ENCODE peak calls at places on chromosome X, in eight cellular contexts. One of them, this sample, is unnamed.

GRCh38 chrX:125998432-125998831 is 167.7 kb downstream of the DCAF12L2 start:
- DNase-seq in aorta: no peak
- DNase-seq in tibial nerve: no peak
- DNase-seq in heart right ventricle: no peak
- DNase-seq in endodermal cell: no peak
- DNase-seq in CD8-positive, alpha-beta T cell: no peak
- DNase-seq in suprapubic skin: no peak
- DNase-seq in CD4-positive, CD25-positive, alpha-beta regulatory T cell: peak
- DNase-seq in this sample: no peak

GRCh38 chrX:140157611-140158010 is 192.3 kb upstream of the CXorf66 start:
- DNase-seq in suprapubic skin: no peak
- DNase-seq in CD4-positive, CD25-positive, alpha-beta regulatory T cell: no peak
- DNase-seq in CD8-positive, alpha-beta T cell: no peak
- DNase-seq in aorta: no peak
- DNase-seq in tibial nerve: no peak
- DNase-seq in heart right ventricle: no peak
- DNase-seq in endodermal cell: no peak
- DNase-seq in this sample: no peak

GRCh38 chrX:128007882-128008281 is 44.3 kb downstream of the ACTRT1 start:
- DNase-seq in heart right ventricle: no peak
- DNase-seq in CD4-positive, CD25-positive, alpha-beta regulatory T cell: no peak
- DNase-seq in endodermal cell: no peak
- DNase-seq in tibial nerve: no peak
- DNase-seq in CD8-positive, alpha-beta T cell: no peak
- DNase-seq in aorta: no peak
- DNase-seq in suprapubic skin: no peak
- DNase-seq in this sample: no peak

GRCh38 chrX:20515841-20516461 is 249.2 kb upstream of the RPS6KA3 start:
- DNase-seq in heart right ventricle: no peak
- DNase-seq in suprapubic skin: no peak
- DNase-seq in tibial nerve: no peak
- DNase-seq in CD4-positive, CD25-positive, alpha-beta regulatory T cell: peak
- DNase-seq in aorta: no peak
- DNase-seq in endodermal cell: no peak
- DNase-seq in CD8-positive, alpha-beta T cell: no peak
- DNase-seq in this sample: no peak

GRCh38 chrX:8673211-8673610 is 58.7 kb downstream of the ANOS1 start:
- DNase-seq in endodermal cell: no peak
- DNase-seq in CD8-positive, alpha-beta T cell: no peak
- DNase-seq in aorta: no peak
- DNase-seq in CD4-positive, CD25-positive, alpha-beta regulatory T cell: no peak
- DNase-seq in suprapubic skin: no peak
- DNase-seq in tibial nerve: no peak
- DNase-seq in heart right ventricle: no peak
- DNase-seq in this sample: no peak

GRCh38 chrX:102746134-102746584 is 25.6 kb downstream of the GPRASP3 start:
- DNase-seq in CD8-positive, alpha-beta T cell: no peak
- DNase-seq in heart right ventricle: peak
- DNase-seq in tibial nerve: no peak
- DNase-seq in CD4-positive, CD25-positive, alpha-beta regulatory T cell: no peak
- DNase-seq in aorta: peak
- DNase-seq in endodermal cell: peak
- DNase-seq in suprapubic skin: peak
- DNase-seq in this sample: no peak

GRCh38 chrX:151098996-151099395 is 77.4 kb upstream of the GPR50 start:
- DNase-seq in CD8-positive, alpha-beta T cell: no peak
- DNase-seq in heart right ventricle: no peak
- DNase-seq in aorta: no peak
- DNase-seq in tibial nerve: no peak
- DNase-seq in suprapubic skin: no peak
- DNase-seq in CD4-positive, CD25-positive, alpha-beta regulatory T cell: no peak
- DNase-seq in endodermal cell: no peak
- DNase-seq in this sample: no peak

GRCh38 chrX:74449322-74449936 is 28.1 kb downstream of the SLC16A2 start:
- DNase-seq in aorta: no peak
- DNase-seq in CD4-positive, CD25-positive, alpha-beta regulatory T cell: no peak
- DNase-seq in endodermal cell: no peak
- DNase-seq in tibial nerve: no peak
- DNase-seq in CD8-positive, alpha-beta T cell: no peak
- DNase-seq in heart right ventricle: no peak
- DNase-seq in suprapubic skin: no peak
- DNase-seq in this sample: no peak

GRCh38 chrX:12814434-12814833 is 23.2 kb downstream of the PRPS2 start:
- DNase-seq in endodermal cell: peak
- DNase-seq in aorta: no peak
- DNase-seq in suprapubic skin: no peak
- DNase-seq in tibial nerve: peak
- DNase-seq in CD8-positive, alpha-beta T cell: peak
- DNase-seq in CD4-positive, CD25-positive, alpha-beta regulatory T cell: peak
- DNase-seq in heart right ventricle: peak
- DNase-seq in this sample: no peak

GRCh38 chrX:87517571-87518141 is at the start of gene KLHL4:
- DNase-seq in aorta: no peak
- DNase-seq in suprapubic skin: no peak
- DNase-seq in heart right ventricle: peak
- DNase-seq in CD4-positive, CD25-positive, alpha-beta regulatory T cell: no peak
- DNase-seq in CD8-positive, alpha-beta T cell: no peak
- DNase-seq in tibial nerve: no peak
- DNase-seq in endodermal cell: peak
- DNase-seq in this sample: no peak

GRCh38 chrX:124736553-124737240 is 390.3 kb downstream of the SH2D1A start:
- DNase-seq in endodermal cell: peak
- DNase-seq in CD8-positive, alpha-beta T cell: peak
- DNase-seq in suprapubic skin: no peak
- DNase-seq in CD4-positive, CD25-positive, alpha-beta regulatory T cell: peak
- DNase-seq in aorta: no peak
- DNase-seq in heart right ventricle: no peak
- DNase-seq in tibial nerve: no peak
- DNase-seq in this sample: no peak

GRCh38 chrX:13119386-13119785 is 75.0 kb upstream of the FAM9C start:
- DNase-seq in CD8-positive, alpha-beta T cell: no peak
- DNase-seq in endodermal cell: no peak
- DNase-seq in CD4-positive, CD25-positive, alpha-beta regulatory T cell: no peak
- DNase-seq in tibial nerve: no peak
- DNase-seq in suprapubic skin: no peak
- DNase-seq in heart right ventricle: no peak
- DNase-seq in aorta: no peak
- DNase-seq in this sample: no peak

GRCh38 chrX:103879339-103879738 is 47.3 kb upstream of the RAB9B start:
- DNase-seq in aorta: no peak
- DNase-seq in CD4-positive, CD25-positive, alpha-beta regulatory T cell: no peak
- DNase-seq in heart right ventricle: no peak
- DNase-seq in tibial nerve: no peak
- DNase-seq in endodermal cell: no peak
- DNase-seq in CD8-positive, alpha-beta T cell: no peak
- DNase-seq in suprapubic skin: no peak
- DNase-seq in this sample: no peak

GRCh38 chrX:37993857-37994619 is 12.3 kb upstream of the SYTL5 start:
- DNase-seq in endodermal cell: peak
- DNase-seq in tibial nerve: no peak
- DNase-seq in suprapubic skin: no peak
- DNase-seq in CD8-positive, alpha-beta T cell: no peak
- DNase-seq in heart right ventricle: no peak
- DNase-seq in aorta: no peak
- DNase-seq in CD4-positive, CD25-positive, alpha-beta regulatory T cell: peak
- DNase-seq in this sample: no peak

DNA sequence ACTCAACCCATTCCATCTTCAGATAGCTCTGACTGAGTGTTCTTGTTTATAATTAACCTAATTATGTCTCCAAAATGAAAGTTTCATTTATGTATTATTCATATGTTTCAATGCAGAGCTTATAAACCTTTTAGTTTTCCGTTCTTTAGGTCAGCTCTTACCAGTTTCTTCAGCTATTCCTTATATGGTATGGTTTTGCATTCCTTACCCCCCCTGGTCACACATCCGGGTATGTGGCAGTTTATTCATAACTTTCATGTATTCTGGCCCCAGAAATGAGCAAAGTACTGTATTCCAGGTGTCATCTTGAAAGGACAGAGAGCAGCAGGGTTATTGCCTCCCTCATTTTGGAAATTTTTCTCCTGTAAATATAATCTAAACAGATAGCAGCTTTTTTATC is 16.8 kb upstream of the IGSF1 start:
- DNase-seq in suprapubic skin: no peak
- DNase-seq in endodermal cell: no peak
- DNase-seq in CD8-positive, alpha-beta T cell: no peak
- DNase-seq in aorta: no peak
- DNase-seq in heart right ventricle: no peak
- DNase-seq in CD4-positive, CD25-positive, alpha-beta regulatory T cell: no peak
- DNase-seq in tibial nerve: no peak
- DNase-seq in this sample: no peak
- H3K27ac ChIP-seq in suprapubic skin: no peak
- H3K27ac ChIP-seq in endodermal cell: no peak
- H3K27ac ChIP-seq in CD8-positive, alpha-beta T cell: no peak
- H3K27ac ChIP-seq in aorta: no peak
- H3K27ac ChIP-seq in heart right ventricle: no peak
- H3K27ac ChIP-seq in CD4-positive, CD25-positive, alpha-beta regulatory T cell: no peak
- H3K27ac ChIP-seq in tibial nerve: no peak
- H3K27ac ChIP-seq in this sample: no peak

DNA sequence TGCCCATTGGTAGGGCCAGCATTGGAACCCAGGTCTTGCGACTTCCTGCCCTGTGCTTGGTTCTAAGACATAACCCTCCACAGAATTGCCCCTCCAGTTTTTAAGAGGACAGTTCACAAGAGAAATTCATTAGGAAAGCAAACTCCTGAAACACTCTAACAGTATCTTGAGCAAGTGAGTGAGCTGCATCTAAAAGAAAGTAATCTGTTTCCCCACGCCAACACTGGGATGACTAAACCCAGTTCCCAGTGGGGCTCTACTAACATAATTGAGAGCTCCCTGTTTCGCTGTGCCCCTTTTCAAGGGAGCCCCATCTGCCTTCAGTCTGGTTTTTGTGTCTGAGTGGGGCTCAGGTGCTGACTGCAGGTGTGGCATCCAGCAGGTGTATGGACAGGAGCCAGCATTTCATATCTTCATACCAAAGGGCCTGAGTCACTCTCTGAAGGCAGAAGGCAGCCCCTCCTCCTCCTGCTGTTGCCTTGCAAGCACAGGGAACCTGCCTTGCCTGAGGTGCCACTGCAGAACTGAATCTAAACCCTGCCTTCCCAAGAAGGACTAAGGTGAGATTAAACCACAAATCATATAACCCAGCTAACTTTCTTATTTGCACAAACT is 8.0 kb downstream of the AMOT start:
- DNase-seq in aorta: no peak
- DNase-seq in heart right ventricle: no peak
- DNase-seq in CD8-positive, alpha-beta T cell: no peak
- DNase-seq in tibial nerve: no peak
- DNase-seq in suprapubic skin: no peak
- DNase-seq in endodermal cell: peak
- DNase-seq in CD4-positive, CD25-positive, alpha-beta regulatory T cell: no peak
- DNase-seq in this sample: no peak
- H3K27ac ChIP-seq in aorta: no peak
- H3K27ac ChIP-seq in heart right ventricle: no peak
- H3K27ac ChIP-seq in CD8-positive, alpha-beta T cell: no peak
- H3K27ac ChIP-seq in tibial nerve: no peak
- H3K27ac ChIP-seq in suprapubic skin: no peak
- H3K27ac ChIP-seq in endodermal cell: no peak
- H3K27ac ChIP-seq in CD4-positive, CD25-positive, alpha-beta regulatory T cell: no peak
- H3K27ac ChIP-seq in this sample: no peak

DNA sequence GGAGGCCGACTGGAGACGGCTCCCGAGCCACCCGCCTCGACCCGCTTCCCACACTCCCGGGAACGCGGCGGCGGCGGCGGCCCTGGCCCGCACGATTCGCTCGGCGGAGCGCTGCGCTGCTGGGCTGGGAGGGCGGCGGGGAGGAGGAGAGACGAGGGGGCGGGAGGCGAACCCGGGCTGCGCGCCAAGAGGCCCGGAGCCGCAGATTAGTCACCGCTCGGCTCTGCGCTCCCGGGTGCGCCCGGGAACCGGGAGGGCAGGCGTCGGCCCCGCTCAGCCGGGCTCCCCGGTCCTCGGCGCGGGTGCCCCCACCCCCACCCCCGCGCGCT is 11.2 kb upstream of the BCOR start:
- DNase-seq in tibial nerve: peak
- DNase-seq in aorta: peak
- DNase-seq in CD8-positive, alpha-beta T cell: peak
- DNase-seq in CD4-positive, CD25-positive, alpha-beta regulatory T cell: peak
- DNase-seq in endodermal cell: peak
- DNase-seq in suprapubic skin: peak
- DNase-seq in heart right ventricle: peak
- DNase-seq in this sample: no peak
- H3K27ac ChIP-seq in tibial nerve: peak
- H3K27ac ChIP-seq in aorta: peak
- H3K27ac ChIP-seq in CD8-positive, alpha-beta T cell: no peak
- H3K27ac ChIP-seq in CD4-positive, CD25-positive, alpha-beta regulatory T cell: no peak
- H3K27ac ChIP-seq in endodermal cell: peak
- H3K27ac ChIP-seq in suprapubic skin: peak
- H3K27ac ChIP-seq in heart right ventricle: peak
- H3K27ac ChIP-seq in this sample: peak

GRCh38 chrX:11059923-11060322 is 51.2 kb upstream of the HCCS start:
- DNase-seq in CD8-positive, alpha-beta T cell: no peak
- DNase-seq in endodermal cell: no peak
- DNase-seq in heart right ventricle: no peak
- DNase-seq in tibial nerve: no peak
- DNase-seq in suprapubic skin: no peak
- DNase-seq in CD4-positive, CD25-positive, alpha-beta regulatory T cell: no peak
- DNase-seq in aorta: no peak
- DNase-seq in this sample: no peak

GRCh38 chrX:11064276-11064675 is 46.9 kb upstream of the HCCS start:
- DNase-seq in aorta: no peak
- DNase-seq in CD4-positive, CD25-positive, alpha-beta regulatory T cell: no peak
- DNase-seq in tibial nerve: no peak
- DNase-seq in heart right ventricle: no peak
- DNase-seq in endodermal cell: no peak
- DNase-seq in CD8-positive, alpha-beta T cell: no peak
- DNase-seq in suprapubic skin: no peak
- DNase-seq in this sample: no peak

GRCh38 chrX:11066812-11067211 is 44.3 kb upstream of the HCCS start:
- DNase-seq in suprapubic skin: no peak
- DNase-seq in aorta: no peak
- DNase-seq in endodermal cell: no peak
- DNase-seq in CD4-positive, CD25-positive, alpha-beta regulatory T cell: no peak
- DNase-seq in tibial nerve: no peak
- DNase-seq in CD8-positive, alpha-beta T cell: no peak
- DNase-seq in heart right ventricle: no peak
- DNase-seq in this sample: no peak

DNA sequence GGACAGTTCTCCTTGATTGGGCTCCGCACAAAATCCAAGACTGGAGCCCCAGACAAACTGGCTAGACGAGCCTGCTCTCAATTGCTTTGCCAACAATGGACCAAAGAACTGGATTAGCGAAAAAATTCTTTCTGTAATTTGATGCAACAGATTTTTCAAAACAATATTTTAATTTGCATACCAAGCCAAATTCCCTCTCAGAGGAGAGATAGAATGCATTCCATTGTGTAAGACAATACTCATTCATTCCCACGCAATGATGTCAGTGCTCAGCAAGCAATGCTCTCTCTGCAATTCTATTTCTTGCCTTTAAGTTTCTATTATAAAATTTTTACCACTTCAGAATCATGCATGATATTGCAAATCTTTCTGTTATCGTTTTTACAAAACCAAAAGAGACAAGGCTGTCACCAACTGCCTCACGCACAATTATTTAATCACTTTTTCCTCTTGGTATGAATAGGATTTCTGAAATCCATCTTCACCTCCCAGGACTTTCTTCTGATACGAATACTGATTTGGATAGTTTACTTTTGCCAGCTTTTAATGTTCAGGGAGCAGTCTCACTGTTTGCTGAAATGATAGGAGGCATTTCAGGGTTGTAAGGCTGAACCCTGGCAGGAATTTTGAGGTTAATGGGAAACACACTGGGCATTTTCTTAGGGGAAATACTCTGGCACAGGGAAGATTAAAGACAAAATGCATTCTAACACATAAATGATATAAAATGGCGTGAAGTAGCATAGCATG is 46.1 kb upstream of the HCCS start:
- DNase-seq in heart right ventricle: no peak
- DNase-seq in CD8-positive, alpha-beta T cell: no peak
- DNase-seq in endodermal cell: no peak
- DNase-seq in aorta: no peak
- DNase-seq in CD4-positive, CD25-positive, alpha-beta regulatory T cell: no peak
- DNase-seq in suprapubic skin: no peak
- DNase-seq in tibial nerve: no peak
- DNase-seq in this sample: no peak
- H3K27ac ChIP-seq in heart right ventricle: no peak
- H3K27ac ChIP-seq in CD8-positive, alpha-beta T cell: no peak
- H3K27ac ChIP-seq in endodermal cell: peak
- H3K27ac ChIP-seq in aorta: no peak
- H3K27ac ChIP-seq in CD4-positive, CD25-positive, alpha-beta regulatory T cell: no peak
- H3K27ac ChIP-seq in suprapubic skin: no peak
- H3K27ac ChIP-seq in tibial nerve: no peak
- H3K27ac ChIP-seq in this sample: peak